ENCODE peak calls at places on chromosomes 13 and 19, in four cellular contexts. X is bronchial epithelial cell, E is cardiac muscle cell, N is pancreas. J is an unnamed sample.

GRCh38 chr13:43728411-43728810 is 58.4 kb downstream of the ENOX1 start:
- DNase-seq in X (no peak), E (no peak), N (no peak), J (no peak)

GRCh38 chr19:23460656-23461055 is 65.4 kb upstream of the ZNF91 start:
- DNase-seq in X (peak; percentile 38), E (no peak), N (no peak), J (no peak)

GRCh38 chr19:41699231-41699967 is 9.0 kb upstream of the CEACAM5 start:
- DNase-seq in X (peak; percentile 51), E (no peak), N (no peak), J (no peak)

GRCh38 chr13:74248477-74248876 is 114.3 kb upstream of the KLF12 start:
- DNase-seq in X (no peak), E (no peak), N (no peak), J (no peak)

GRCh38 chr19:14475251-14476073 is at the start of gene PTGER1:
- DNase-seq in X (no peak), E (peak; percentile 35), N (peak; percentile 61), J (no peak)

GRCh38 chr13:74191036-74191809 is 57.0 kb upstream of the KLF12 start:
- DNase-seq in X (peak; percentile 14), E (no peak), N (no peak), J (no peak)

GRCh38 chr13:74132768-74133656 is 1.2 kb downstream of the KLF12 start:
- DNase-seq in X (peak; percentile 16), E (peak; percentile 64), N (peak; percentile 66), J (peak; percentile 49)

GRCh38 chr13:40194204-40194806 is 472.1 kb downstream of the FOXO1 start:
- DNase-seq in X (no peak), E (peak; percentile 43), N (no peak), J (no peak)

GRCh38 chr13:21371011-21371410 is 88.1 kb downstream of the ZDHHC20 start:
- DNase-seq in X (no peak), E (peak; percentile 57), N (no peak), J (no peak)

GRCh38 chr13:80430561-80430960 is 89.6 kb upstream of the SPRY2 start:
- DNase-seq in X (no peak), E (no peak), N (no peak), J (no peak)

GRCh38 chr19:51993422-51993821 is 6.8 kb upstream of the ZNF350 start:
- DNase-seq in X (no peak), E (no peak), N (no peak), J (no peak)

GRCh38 chr19:13929340-13929739 is 8.9 kb downstream of the PODNL1 start:
- DNase-seq in X (no peak), E (no peak), N (peak; percentile 65), J (no peak)

GRCh38 chr19:5829567-5830315 is 9.8 kb downstream of the FUT6 start:
- DNase-seq in X (no peak), E (no peak), N (peak; percentile 81), J (no peak)

GRCh38 chr13:67048084-67048792 is 181.9 kb downstream of the PCDH9 start:
- DNase-seq in X (peak; percentile 25), E (peak; percentile 96), N (peak; percentile 11), J (peak; percentile 6)

GRCh38 chr13:45042539-45042938 is 53.2 kb downstream of the GPALPP1 start:
- DNase-seq in X (no peak), E (peak; percentile 26), N (no peak), J (no peak)

GRCh38 chr19:7799640-7800355 is 30.2 kb upstream of the EVI5L start:
- DNase-seq in X (peak; percentile 56), E (peak; percentile 84), N (no peak), J (peak; percentile 82)

GRCh38 chr19:15331419-15332310 is 674 bp downstream of the BRD4 start:
- DNase-seq in X (no peak), E (peak; percentile 63), N (peak; percentile 81), J (peak; percentile 67)

GRCh38 chr19:30718728-30719127 is 346.5 kb downstream of the ZNF536 start:
- DNase-seq in X (no peak), E (no peak), N (no peak), J (no peak)

GRCh38 chr19:16180611-16181010 is 4.6 kb upstream of the FAM32A start:
- DNase-seq in X (peak; percentile 63), E (peak; percentile 52), N (no peak), J (no peak)

GRCh38 chr19:3699741-3700241 is 477 bp downstream of the PIP5K1C start:
- DNase-seq in X (no peak), E (no peak), N (peak; percentile 80), J (no peak)

GRCh38 chr19:15337202-15337601 is 4.9 kb upstream of the BRD4 start:
- DNase-seq in X (no peak), E (peak; percentile 38), N (no peak), J (no peak)

GRCh38 chr13:110913911-110914292 is 967 bp downstream of the ANKRD10 start:
- DNase-seq in X (peak; percentile 3), E (no peak), N (no peak), J (no peak)

GRCh38 chr19:1255186-1256161 is 7.1 kb downstream of the MIDN start:
- DNase-seq in X (no peak), E (no peak), N (no peak), J (no peak)

GRCh38 chr13:51286135-51287002 is 53.1 kb upstream of the SERPINE3 start:
- DNase-seq in X (peak; percentile 50), E (peak; percentile 79), N (peak; percentile 89), J (peak; percentile 75)

GRCh38 chr13:59337070-59337469 is 826.7 kb downstream of the DIAPH3 start:
- DNase-seq in X (no peak), E (peak; percentile 63), N (no peak), J (no peak)

GRCh38 chr19:5903054-5903501 is 512 bp downstream of the NDUFA11 start:
- DNase-seq in X (no peak), E (peak; percentile 65), N (no peak), J (no peak)

GRCh38 chr13:50678464-50679162 is 164.9 kb downstream of the DLEU7 start:
- DNase-seq in X (peak; percentile 66), E (peak; percentile 70), N (no peak), J (no peak)

GRCh38 chr19:29909545-29909944 is 32.5 kb upstream of the URI1 start:
- DNase-seq in X (no peak), E (no peak), N (no peak), J (no peak)

GRCh38 chr13:59463023-59463422 is 700.7 kb downstream of the DIAPH3 start:
- DNase-seq in X (no peak), E (no peak), N (no peak), J (no peak)

GRCh38 chr13:98509271-98510155 is 67.4 kb downstream of the STK24 start:
- DNase-seq in X (peak; percentile 86), E (peak; percentile 83), N (no peak), J (peak; percentile 89)

GRCh38 chr19:47186337-47187022 is 44.5 kb downstream of the BBC3 start:
- DNase-seq in X (no peak), E (no peak), N (no peak), J (peak; percentile 92)

GRCh38 chr13:72109863-72110262 is 242.9 kb upstream of the DACH1 start:
- DNase-seq in X (peak; percentile 67), E (no peak), N (peak; percentile 23), J (no peak)

GRCh38 chr19:1445185-1445931 is 4.6 kb upstream of the APC2 start:
- DNase-seq in X (peak; percentile 37), E (peak; percentile 60), N (peak; percentile 89), J (peak; percentile 74)

GRCh38 chr19:28021316-28022185 is 1191.4 kb downstream of the UQCRFS1 start:
- DNase-seq in X (no peak), E (no peak), N (no peak), J (peak; percentile 62)

GRCh38 chr13:102401305-102401704 is 543 bp downstream of the FGF14 start:
- DNase-seq in X (peak; percentile 18), E (no peak), N (no peak), J (no peak)

GRCh38 chr19:34838248-34838647 is 65.2 kb upstream of the ZNF599 start:
- DNase-seq in X (peak; percentile 29), E (peak; percentile 40), N (no peak), J (no peak)

GRCh38 chr13:97499181-97499580 is 65.2 kb downstream of the RAP2A start:
- DNase-seq in X (no peak), E (no peak), N (no peak), J (no peak)

GRCh38 chr13:32316030-32316344 is 679 bp downstream of the BRCA2 start:
- DNase-seq in X (no peak), E (no peak), N (no peak), J (peak; percentile 85)

DNA sequence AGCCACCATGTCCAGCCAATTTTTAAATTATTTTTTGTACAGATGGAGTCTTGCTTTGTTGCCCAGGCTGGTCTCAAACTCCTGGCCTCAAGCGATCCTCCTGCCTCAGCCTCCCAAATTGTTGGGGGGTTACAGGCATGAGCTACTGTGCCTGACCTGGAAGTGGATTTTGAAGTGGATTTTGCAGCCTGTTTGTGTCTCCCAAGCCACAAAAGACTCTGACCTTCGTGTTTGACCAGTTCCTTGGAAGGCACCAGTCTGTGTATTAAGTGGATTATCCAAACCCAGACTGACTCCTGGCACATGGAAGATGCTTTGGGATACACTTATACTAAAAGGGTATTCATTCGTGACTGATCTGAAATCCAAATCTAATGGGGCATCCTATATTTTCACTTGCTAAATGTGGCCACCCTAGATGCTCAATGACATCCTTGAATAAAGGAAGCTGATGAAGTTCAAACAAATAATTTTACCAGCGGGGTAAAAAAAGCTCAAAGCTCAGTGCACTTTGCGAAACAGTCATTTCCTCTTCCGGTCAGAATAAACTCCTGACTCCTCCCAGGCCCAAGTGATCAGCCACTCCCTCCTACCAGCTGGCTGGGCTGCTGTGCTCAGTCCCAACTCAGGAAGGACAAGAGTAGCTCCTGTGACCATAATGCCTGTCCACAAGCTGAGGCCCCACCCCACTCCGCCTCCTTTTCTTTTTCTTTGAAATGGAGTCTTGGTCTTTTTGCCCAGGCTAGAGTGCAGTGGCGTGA is 32.6 kb upstream of the GATAD2A start:
- DNase-seq in X (peak; percentile 55), E (peak; percentile 61), N (no peak), J (peak; percentile 89)
- H3K4me3 ChIP-seq in X (no peak overlapping the region), E (no peak overlapping the region), N (no peak overlapping the region), J (peak overlapping the region; percentile 23)

GRCh38 chr19:8826371-8826770 is 5.7 kb downstream of the ZNF558 start:
- DNase-seq in X (no peak), E (no peak), N (no peak), J (no peak)
- TF ChIP-seq CTCF in X (no peak), E (no peak), N (no peak), J (no peak)

GRCh38 chr13:23385931-23386330 is 47.6 kb downstream of the SACS start:
- DNase-seq in X (peak; percentile 60), E (no peak), N (no peak), J (no peak)

GRCh38 chr13:23392313-23392712 is 41.2 kb downstream of the SACS start:
- DNase-seq in X (no peak), E (no peak), N (no peak), J (no peak)

GRCh38 chr13:23386533-23386932 is 47.0 kb downstream of the SACS start:
- DNase-seq in X (no peak), E (no peak), N (no peak), J (peak; percentile 75)

GRCh38 chr13:23392925-23393645 is 40.4 kb downstream of the SACS start:
- DNase-seq in X (no peak), E (no peak), N (no peak), J (no peak)

DNA sequence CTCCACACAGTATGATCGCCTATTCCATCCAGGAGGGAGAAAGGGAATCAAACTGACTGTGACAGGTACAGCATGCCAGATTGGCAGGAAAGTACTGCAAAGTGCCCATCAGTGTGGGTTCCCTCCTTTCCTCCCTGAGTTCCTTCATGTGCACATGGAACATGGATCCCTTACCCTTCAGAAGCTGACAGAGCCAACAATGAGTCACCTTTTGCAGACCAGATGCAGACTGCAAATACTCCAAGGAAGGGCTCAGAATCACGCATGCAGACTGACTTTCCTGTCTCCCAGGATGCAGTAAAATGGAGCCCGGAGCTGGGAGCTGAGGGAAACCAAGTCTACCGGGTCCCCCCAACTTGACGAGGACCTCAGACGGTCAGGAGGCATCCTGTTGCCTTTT is 41.8 kb downstream of the SACS start:
- DNase-seq in X (no peak), E (no peak), N (no peak), J (no peak)
- H3K4me3 ChIP-seq in X (no peak overlapping the region), E (no peak overlapping the region), N (no peak overlapping the region), J (no peak overlapping the region)

GRCh38 chr19:17766543-17767131 is 15.4 kb downstream of the FCHO1 start:
- DNase-seq in X (peak; percentile 66), E (peak; percentile 92), N (peak; percentile 93), J (peak; percentile 88)
- TF ChIP-seq CTCF in X (peak; percentile 98), E (peak; percentile 98), N (peak; percentile 72), J (peak; percentile 96)

J was measured in GM12865.